ENCODE peak calls at places on chromosomes 13 and 19, in six cellular contexts. J is stimulated activated CD8-positive, alpha-beta memory T cell treated with anti-CD3 and anti-CD28 coated beads, Interleukin-12 subunit alpha, Interleukin-12 subunit beta, amount 100 ng/mL, for 1 hour; V is iris pigment epithelial cell; D is AG10803; B is stimulated activated CD4-positive, alpha-beta T cell treated with anti-CD3 and anti-CD28 coated beads, TNF-alpha, amount 100 ng/mL, for 48 hours; E is KBM-7. S is an unnamed sample.

GRCh38 chr19:29397748-29398147 is 128.0 kb upstream of the VSTM2B start:
- DNase-seq in B (no peak), V (no peak), D (no peak), J (no peak), E (no peak), S (no peak)

GRCh38 chr13:48579167-48579918 is 46.5 kb upstream of the RCBTB2 start:
- DNase-seq in D (no peak), E (peak; percentile 96), V (no peak), B (no peak), J (no peak), S (no peak)

GRCh38 chr13:108957369-108958012 is 328.1 kb downstream of the MYO16 start:
- DNase-seq in D (peak; percentile 95), J (no peak), B (no peak), V (peak; percentile 90), E (no peak), S (peak; percentile 93)

GRCh38 chr13:70864731-70865130 is 756.5 kb upstream of the KLHL1 start:
- DNase-seq in V (no peak), B (no peak), D (no peak), J (no peak), E (no peak), S (no peak)

GRCh38 chr13:37769078-37769477 is 100.5 kb downstream of the TRPC4 start:
- DNase-seq in E (no peak), J (no peak), D (no peak), B (no peak), V (no peak), S (peak; percentile 13)

GRCh38 chr13:28626266-28626665 is 32.7 kb upstream of the POMP start:
- DNase-seq in D (no peak), J (no peak), V (no peak), E (no peak), B (no peak), S (no peak)

GRCh38 chr19:12555456-12555930 is 4.2 kb upstream of the ZNF564 start:
- DNase-seq in J (no peak), V (no peak), E (no peak), B (no peak), D (no peak), S (no peak)

GRCh38 chr13:33351324-33351723 is 65.8 kb upstream of the STARD13 start:
- DNase-seq in J (no peak), V (peak; percentile 81), B (no peak), E (peak; percentile 56), D (peak; percentile 57), S (peak; percentile 68)

GRCh38 chr19:33998739-33999345 is 173.5 kb upstream of the LSM14A start:
- DNase-seq in D (peak; percentile 4), J (no peak), B (no peak), V (peak; percentile 3), E (peak; percentile 12), S (peak; percentile 11)

GRCh38 chr19:46732172-46732938 is 13.5 kb upstream of the FKRP start:
- DNase-seq in J (no peak), V (peak; percentile 45), E (no peak), D (no peak), B (no peak), S (no peak)

GRCh38 chr13:112558696-112559418 is 29.1 kb downstream of the TUBGCP3 start:
- DNase-seq in D (no peak), V (no peak), J (no peak), E (no peak), B (no peak), S (no peak)

GRCh38 chr19:38024991-38025716 is 118.1 kb downstream of the SIPA1L3 start:
- DNase-seq in J (no peak), V (no peak), D (no peak), B (no peak), E (no peak), S (no peak)

GRCh38 chr13:40087021-40088002 is 431.9 kb downstream of the COG6 start:
- DNase-seq in D (no peak), J (no peak), B (no peak), V (no peak), E (no peak), S (no peak)

GRCh38 chr13:60765700-60766411 is 368.8 kb downstream of the TDRD3 start:
- DNase-seq in D (no peak), J (no peak), E (no peak), B (no peak), V (peak; percentile 20), S (no peak)

GRCh38 chr19:38650911-38651584 is 3.6 kb downstream of the ACTN4 start:
- DNase-seq in V (peak; percentile 53), D (peak; percentile 95), J (no peak), B (no peak), E (peak; percentile 44), S (peak; percentile 98)

GRCh38 chr13:109998808-109999528 is 212.6 kb upstream of the IRS2 start:
- DNase-seq in B (no peak), D (peak; percentile 68), V (peak; percentile 96), J (no peak), E (no peak), S (peak; percentile 78)

GRCh38 chr19:8698433-8699063 is at the start of gene ACTL9:
- DNase-seq in B (no peak), J (no peak), E (no peak), V (no peak), D (no peak), S (no peak)

GRCh38 chr19:52566121-52566520 is 4.0 kb upstream of the ZNF701 start:
- DNase-seq in B (no peak), J (no peak), V (no peak), D (no peak), E (no peak), S (no peak)

GRCh38 chr19:15112385-15112784 is 5.2 kb downstream of the SYDE1 start:
- DNase-seq in D (peak; percentile 11), J (no peak), E (no peak), V (no peak), B (no peak), S (no peak)

GRCh38 chr13:101544979-101545378 is 92.5 kb downstream of the ITGBL1 start:
- DNase-seq in J (no peak), E (no peak), V (no peak), D (no peak), B (no peak), S (no peak)

GRCh38 chr19:16326401-16327130 is 1.9 kb downstream of the KLF2 start:
- DNase-seq in D (peak; percentile 35), E (no peak), V (no peak), J (no peak), B (no peak), S (no peak)

GRCh38 chr13:112730157-112730671 is 40.4 kb downstream of the ATP11A start:
- DNase-seq in B (no peak), E (no peak), J (no peak), D (no peak), V (no peak), S (no peak)

S was measured in HCEC 1CT.